ENCODE peak calls at places on chromosomes 13 and 19, in four cellular contexts. O, Z, B and R are unnamed samples.

GRCh38 chr13:27839809-27840467 is 47.7 kb downstream of the GSX1 start:
- DNase-seq in B (no peak), O (no peak), Z (no peak), R (no peak)

GRCh38 chr13:30346159-30346788 is 38.9 kb upstream of the KATNAL1 start:
- DNase-seq in B (no peak), O (no peak), Z (no peak), R (no peak)

GRCh38 chr13:48296528-48296927 is 7.0 kb upstream of the RB1 start:
- DNase-seq in O (no peak), B (no peak), Z (no peak), R (no peak)

GRCh38 chr13:29920018-29920643 is 69.7 kb upstream of the UBL3 start:
- DNase-seq in O (no peak), Z (no peak), B (no peak), R (no peak)

GRCh38 chr19:34618410-34618809 is 58.5 kb downstream of the SCGB2B2 start:
- DNase-seq in O (no peak), B (no peak), Z (no peak), R (no peak)

GRCh38 chr19:15101479-15102082 is 5.6 kb upstream of the SYDE1 start:
- DNase-seq in B (peak), Z (peak), O (peak), R (peak)

GRCh38 chr13:31786011-31786410 is 46.7 kb downstream of the RXFP2 start:
- DNase-seq in O (no peak), B (no peak), Z (no peak), R (no peak)

GRCh38 chr19:48308695-48309586 is 16.4 kb upstream of the EMP3 start:
- DNase-seq in O (no peak), Z (peak), B (no peak), R (peak)

GRCh38 chr13:99403458-99403971 is 96.3 kb upstream of the GPR183 start:
- DNase-seq in Z (no peak), O (no peak), B (no peak), R (no peak)

GRCh38 chr19:45766293-45766918 is 2.6 kb downstream of the SIX5 start:
- DNase-seq in Z (peak), O (no peak), B (no peak), R (no peak)

GRCh38 chr19:50490411-50490811 is 13.8 kb upstream of the GARIN5A start:
- DNase-seq in B (no peak), O (no peak), Z (peak), R (no peak)

GRCh38 chr19:44776402-44777096 is 1.1 kb upstream of the CBLC start:
- DNase-seq in B (no peak), O (no peak), Z (peak), R (no peak)

GRCh38 chr13:44078806-44079378 is 199.2 kb downstream of the LACC1 start:
- DNase-seq in O (no peak), B (no peak), Z (no peak), R (peak)

GRCh38 chr19:43439183-43440063 is 24.7 kb downstream of the TEX101 start:
- DNase-seq in B (no peak), O (no peak), Z (no peak), R (no peak)

GRCh38 chr19:48170817-48171347 is 402 bp downstream of the ZSWIM9 start:
- DNase-seq in Z (peak), B (no peak), O (no peak), R (peak)

GRCh38 chr13:19158006-19158405 is 23.6 kb downstream of the TUBA3C start:
- DNase-seq in Z (no peak), B (no peak), O (no peak), R (no peak)

GRCh38 chr19:14088634-14089411 is 1.7 kb downstream of the SAMD1 start:
- DNase-seq in O (no peak), B (no peak), Z (no peak), R (no peak)

GRCh38 chr19:14536926-14537692 is 7.7 kb downstream of the TECR start:
- DNase-seq in O (no peak), Z (peak), B (peak), R (peak)

GRCh38 chr13:64289702-64290101 is 2874.1 kb upstream of the PCDH20 start:
- DNase-seq in Z (no peak), B (no peak), O (no peak), R (peak)

GRCh38 chr19:40575326-40575725 is 1.3 kb upstream of the SHKBP1 start:
- DNase-seq in Z (no peak), O (no peak), B (peak), R (no peak)

GRCh38 chr13:98942485-98942884 is 35.4 kb downstream of the DOCK9 start:
- DNase-seq in B (no peak), Z (no peak), O (no peak), R (no peak)

GRCh38 chr19:28010656-28011055 is 1202.3 kb downstream of the UQCRFS1 start:
- DNase-seq in Z (no peak), B (no peak), O (no peak), R (peak)

GRCh38 chr13:102903659-102904407 is 58.0 kb downstream of the ERCC5 start:
- DNase-seq in O (peak), Z (no peak), B (no peak), R (peak)

GRCh38 chr13:74586839-74587238 is 452.6 kb upstream of the KLF12 start:
- DNase-seq in B (no peak), O (peak), Z (no peak), R (no peak)

GRCh38 chr13:78376822-78377221 is 226.5 kb downstream of the POU4F1 start:
- DNase-seq in B (no peak), O (no peak), Z (no peak), R (no peak)

GRCh38 chr13:78382946-78383542 is 220.3 kb downstream of the POU4F1 start:
- DNase-seq in O (no peak), B (no peak), Z (no peak), R (peak)

GRCh38 chr13:78383899-78384298 is 219.5 kb downstream of the POU4F1 start:
- DNase-seq in Z (no peak), B (no peak), O (no peak), R (peak)

DNA sequence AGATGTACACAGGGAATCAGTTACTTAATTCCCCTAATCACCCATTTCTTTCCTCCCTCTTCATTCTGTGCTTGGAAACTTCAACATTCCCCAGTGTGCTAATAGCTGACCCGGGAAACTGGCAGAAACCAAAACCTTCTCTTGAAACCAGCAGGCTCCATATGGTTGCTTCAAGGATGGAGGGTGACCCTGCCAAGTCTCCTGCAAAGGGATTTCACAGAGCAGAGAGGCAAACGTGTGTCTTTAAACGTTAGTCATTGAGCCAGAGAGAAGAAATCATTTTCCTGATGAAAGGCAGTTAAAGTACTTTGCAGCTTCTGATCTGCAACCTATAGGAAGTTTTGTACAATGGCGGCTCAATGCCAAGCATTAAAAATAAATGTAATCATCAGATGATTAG is 220.9 kb downstream of the POU4F1 start:
- DNase-seq in B (no peak), Z (no peak), O (no peak), R (no peak)
- H4K5ac ChIP-seq in B (no peak), Z (no peak), O (no peak), R (no peak)

DNA sequence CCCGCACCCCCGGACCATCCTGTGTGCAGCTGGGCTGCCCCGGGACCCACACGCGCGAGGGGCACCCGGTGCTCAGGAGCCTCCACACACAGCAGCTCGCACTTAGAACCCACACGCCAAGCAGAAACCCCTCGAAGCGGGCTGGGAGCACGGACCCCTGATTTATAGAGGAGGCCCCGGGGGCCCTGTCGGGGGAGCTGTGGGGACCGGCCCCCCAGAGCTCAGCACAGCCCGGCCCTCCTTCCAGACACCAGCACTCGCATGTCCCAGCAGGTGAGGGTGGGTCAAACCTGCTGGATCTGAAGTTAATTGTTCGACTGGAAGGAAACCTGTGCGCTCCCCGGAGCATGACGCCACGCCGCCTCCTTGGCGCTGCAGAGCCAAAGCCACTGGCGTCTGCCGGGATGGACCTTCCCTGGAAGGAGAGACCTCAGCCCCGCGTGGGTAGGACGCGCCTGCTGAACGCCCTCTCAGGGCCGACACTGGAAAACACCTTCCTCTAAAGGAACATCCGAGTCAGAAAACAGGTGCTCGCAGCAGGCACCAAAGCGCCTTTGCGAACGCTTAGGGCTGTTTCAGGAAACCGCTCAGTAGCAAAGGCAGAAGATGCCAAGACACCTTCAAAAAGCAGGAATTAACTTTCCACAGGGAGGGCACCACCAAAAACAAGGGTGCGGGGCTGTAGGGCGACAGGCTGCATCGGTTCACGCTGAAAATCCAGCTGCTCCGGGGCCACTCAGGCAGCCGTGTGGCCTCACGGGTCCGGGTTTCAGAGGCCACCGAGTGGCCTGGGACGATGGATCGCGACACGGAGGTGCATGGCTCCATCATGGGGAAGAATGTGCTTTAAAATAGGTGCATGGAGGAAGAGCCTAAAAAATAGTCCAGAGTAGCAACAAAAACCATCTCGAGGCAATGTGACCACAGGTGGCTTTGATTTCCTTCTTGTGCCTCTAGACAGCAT is 37.8 kb upstream of the GRTP1 start:
- DNase-seq in O (no peak), B (no peak), Z (peak), R (no peak)
- H2AK5ac ChIP-seq in O (no peak), B (no peak), Z (no peak), R (no peak)

GRCh38 chr19:6821639-6822310 is 49.3 kb downstream of the VAV1 start:
- DNase-seq in Z (no peak), B (no peak), O (no peak), R (no peak)
- H3K23ac ChIP-seq in Z (no peak), B (no peak), O (no peak), R (no peak)

GRCh38 chr19:18780081-18780480 is 11.0 kb downstream of the COMP start:
- DNase-seq in B (no peak), Z (no peak), O (no peak), R (no peak)
- H4K5ac ChIP-seq in B (no peak), Z (no peak), O (no peak), R (no peak)

DNA sequence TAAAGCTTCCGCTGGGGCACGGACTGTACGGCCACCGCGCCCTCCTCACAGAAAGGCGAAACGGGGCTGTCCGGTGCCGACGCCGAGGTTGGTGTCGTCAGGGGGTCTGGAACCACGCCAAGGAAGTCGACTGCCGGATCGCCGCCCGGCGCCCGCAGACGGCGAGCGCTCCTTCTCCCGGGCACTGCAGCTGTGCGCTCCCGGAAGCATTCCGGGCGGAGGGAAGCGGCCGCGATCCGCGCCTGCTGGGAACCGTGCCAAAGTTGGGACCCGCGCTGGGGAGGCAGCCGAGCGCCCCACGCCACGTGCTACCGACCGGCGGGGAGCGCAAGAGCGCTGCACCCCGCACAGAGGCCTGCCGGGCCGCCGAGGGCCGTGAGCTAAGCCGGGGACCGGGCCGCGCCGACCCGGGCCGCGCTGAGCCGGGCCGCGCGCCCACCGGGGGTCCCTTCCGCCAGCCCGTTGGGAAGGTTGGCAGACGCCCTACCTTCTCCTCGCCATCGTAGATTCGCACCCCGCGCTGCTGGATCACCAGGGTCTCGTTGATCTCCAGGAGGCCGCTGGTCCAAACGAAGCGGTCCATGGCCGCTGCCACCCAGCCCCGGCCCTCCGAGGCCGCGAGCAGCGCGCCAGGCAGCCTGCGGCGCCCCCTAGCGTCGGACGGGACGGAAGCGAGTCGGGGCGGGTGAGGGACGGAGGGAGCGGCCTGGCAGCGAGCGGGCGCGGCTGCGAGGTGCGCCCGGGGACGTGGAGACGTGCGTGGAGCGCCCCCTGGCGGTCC is at the start of gene VPS36:
- DNase-seq in Z (peak), B (peak), O (peak), R (peak)
- H2AK5ac ChIP-seq in Z (no peak), B (no peak), O (no peak), R (no peak)

DNA sequence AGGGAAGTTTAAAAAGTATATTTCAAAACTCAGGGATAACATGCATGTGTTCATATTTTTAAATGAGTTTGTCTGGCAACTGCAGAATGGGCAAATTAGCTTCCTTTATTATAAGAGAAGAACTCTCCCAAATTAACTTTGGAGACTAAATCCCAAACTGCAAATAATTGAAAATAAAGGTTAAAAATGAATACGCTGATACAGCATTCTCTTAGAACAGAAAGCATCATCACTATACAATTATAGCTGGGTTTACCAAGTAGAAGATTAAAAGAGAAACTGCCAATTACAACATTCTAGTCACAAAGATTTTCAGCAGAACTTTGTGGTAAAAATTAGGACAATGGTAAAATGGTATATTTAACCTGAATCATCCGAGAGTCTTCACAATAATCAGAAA is 73.3 kb downstream of the OLFM4 start:
- DNase-seq in O (no peak), B (no peak), Z (no peak), R (no peak)
- H3K23ac ChIP-seq in O (no peak), B (no peak), Z (no peak), R (no peak)

DNA sequence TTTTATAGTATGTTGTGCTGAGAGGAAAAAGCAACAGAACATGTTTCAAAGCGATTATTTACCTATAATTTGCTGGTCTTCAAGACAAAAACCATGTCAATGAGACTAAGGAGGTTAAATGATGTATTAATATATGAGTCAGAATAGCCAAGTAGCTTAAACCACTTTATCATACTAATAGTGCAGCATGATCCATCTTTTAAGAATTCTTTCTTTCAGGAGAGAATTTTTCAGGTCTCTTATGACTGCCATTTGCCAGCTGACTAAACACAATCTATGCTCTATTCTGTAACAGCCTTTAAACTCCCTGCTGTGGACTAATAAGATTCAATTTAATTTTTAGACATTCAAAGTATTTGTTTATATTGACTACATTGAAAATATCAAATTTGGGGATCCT is 93.7 kb downstream of the TRPC4 start:
- DNase-seq in Z (no peak), O (peak), B (no peak), R (no peak)
- H4K5ac ChIP-seq in Z (no peak), O (no peak), B (no peak), R (no peak)

DNA sequence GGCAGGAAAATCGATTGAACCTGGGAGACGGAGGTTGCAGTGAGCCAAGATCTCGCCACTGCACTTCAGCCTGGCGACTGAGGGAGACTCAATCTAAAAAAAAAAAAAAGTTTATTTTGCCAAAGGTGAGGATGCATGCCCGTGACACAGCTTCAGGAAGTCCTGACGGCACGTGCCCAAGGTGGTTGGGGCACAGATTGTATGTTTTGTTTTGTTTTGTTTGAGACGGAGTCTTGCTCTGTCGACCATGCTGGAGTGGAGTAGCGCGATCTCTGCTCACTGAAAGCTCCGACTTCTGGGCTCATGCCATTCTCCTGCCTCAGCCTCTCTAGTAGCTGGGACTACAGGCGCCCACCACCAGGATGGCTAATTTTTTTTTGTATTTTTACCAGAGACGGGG is 3.3 kb upstream of the ZNF552 start:
- DNase-seq in O (no peak), B (no peak), Z (no peak), R (no peak)
- H2AK5ac ChIP-seq in O (no peak), B (peak), Z (no peak), R (no peak)

GRCh38 chr13:21909331-21909730 is 238.5 kb downstream of the FGF9 start:
- DNase-seq in B (no peak), Z (no peak), O (no peak), R (peak)
- H3K23ac ChIP-seq in B (no peak), Z (no peak), O (no peak), R (no peak)

GRCh38 chr19:5968431-5969373 is 9.2 kb downstream of the RANBP3 start:
- DNase-seq in O (no peak), Z (peak), B (no peak), R (peak)
- H4K5ac ChIP-seq in O (peak), Z (no peak), B (no peak), R (no peak)